ENCODE peak calls at places on chromosomes 11 and 22, in four cellular contexts. S is endothelial cell of umbilical vein, W is WERI-Rb-1, A is dorsolateral prefrontal cortex. O is an unnamed sample.

GRCh38 chr11:114236829-114237228 is 59.4 kb upstream of the NNMT start:
- DNase-seq in S (no peak), W (no peak), A (no peak), O (peak; percentile 6)

GRCh38 chr11:8243458-8243857 is 20.2 kb downstream of the LMO1 start:
- DNase-seq in S (no peak), W (peak; percentile 57), A (no peak), O (no peak)

GRCh38 chr11:17412488-17413180 is 24.2 kb upstream of the KCNJ11 start:
- DNase-seq in S (no peak), W (peak; percentile 61), A (no peak), O (no peak)

GRCh38 chr22:41512421-41513194 is 31.7 kb downstream of the POLR3H start:
- DNase-seq in S (no peak), W (peak; percentile 54), A (no peak), O (peak; percentile 50)

GRCh38 chr11:95415837-95416288 is 184.9 kb upstream of the SESN3 start:
- DNase-seq in S (no peak), W (no peak), A (no peak), O (no peak)

GRCh38 chr11:72848846-72849466 is 34.7 kb downstream of the ATG16L2 start:
- DNase-seq in S (peak; percentile 59), W (peak; percentile 38), A (no peak), O (peak; percentile 44)

GRCh38 chr11:119832536-119832935 is 103.5 kb upstream of the NECTIN1 start:
- DNase-seq in S (no peak), W (peak; percentile 50), A (no peak), O (peak; percentile 27)

GRCh38 chr22:27801616-27802388 is at the start of gene MN1:
- DNase-seq in S (peak; percentile 68), W (no peak), A (no peak), O (peak; percentile 29)

GRCh38 chr11:112221263-112221835 is 4.9 kb upstream of the PTS start:
- DNase-seq in S (peak; percentile 74), W (no peak), A (no peak), O (peak; percentile 62)

GRCh38 chr11:65471410-65471762 is 27.5 kb upstream of the MALAT1 start:
- DNase-seq in S (peak; percentile 83), W (peak; percentile 83), A (peak; percentile 40), O (peak; percentile 52)

GRCh38 chr11:35420371-35420770 is 1.0 kb upstream of the SLC1A2 start:
- DNase-seq in S (no peak), W (peak; percentile 21), A (no peak), O (no peak)
- H3K27me3 ChIP-seq in S (peaks cover 77% of the 10 kb centered on the region), W (no peaks in the 10 kb centered on the region), A (peaks cover 7% of the 10 kb centered on the region), O (peaks cover 46% of the 10 kb centered on the region)

GRCh38 chr22:28977050-28977449 is 84.6 kb downstream of the C22orf31 start:
- DNase-seq in S (no peak), W (no peak), A (no peak), O (no peak)
- H3K4me3 ChIP-seq in S (no peak overlapping the region), W (no peak overlapping the region), A (no peak overlapping the region), O (no peak overlapping the region)

GRCh38 chr22:37636186-37636948 is 3.1 kb upstream of the SH3BP1 start:
- DNase-seq in S (no peak), W (no peak), A (no peak), O (no peak)
- TF ChIP-seq CTCF in S (no peak), W (no peak), A (no peak), O (peak; percentile 6)

DNA sequence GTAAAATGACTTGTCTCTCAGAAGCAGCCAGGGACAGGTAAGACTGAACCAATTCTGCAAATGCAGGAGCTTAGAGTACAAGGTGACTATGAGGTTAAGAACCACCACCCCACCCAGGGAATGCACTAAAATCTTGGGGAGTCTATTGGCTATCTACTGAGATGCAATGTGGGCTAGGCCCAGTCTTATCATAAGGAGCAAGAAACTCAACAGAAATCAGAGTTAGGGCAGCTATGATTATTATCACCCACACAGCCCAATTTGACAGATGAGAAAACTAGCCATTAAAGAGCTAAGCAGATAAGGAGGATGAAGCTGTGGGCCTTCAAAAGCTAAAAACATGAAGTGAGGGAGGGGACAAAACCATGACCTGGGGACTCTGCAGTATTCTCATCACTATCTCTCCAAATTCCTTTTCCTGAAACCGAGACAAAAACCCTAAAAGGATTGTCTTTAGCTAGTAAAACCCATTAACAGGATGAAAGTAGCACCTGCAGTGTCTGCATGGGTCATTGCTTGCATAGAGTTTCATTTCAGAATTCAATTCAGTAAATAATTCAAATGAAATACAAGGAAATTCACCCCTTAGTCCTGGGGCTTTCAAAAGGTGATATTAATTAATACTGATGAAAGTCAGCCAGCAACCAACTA is 68.8 kb upstream of the USP47 start:
- DNase-seq in S (no peak), W (no peak), A (no peak), O (no peak)
- H3K27me3 ChIP-seq in S (peaks cover 11% of the 10 kb centered on the region), W (no peaks in the 10 kb centered on the region), A (no peaks in the 10 kb centered on the region), O (peaks cover 11% of the 10 kb centered on the region)

DNA sequence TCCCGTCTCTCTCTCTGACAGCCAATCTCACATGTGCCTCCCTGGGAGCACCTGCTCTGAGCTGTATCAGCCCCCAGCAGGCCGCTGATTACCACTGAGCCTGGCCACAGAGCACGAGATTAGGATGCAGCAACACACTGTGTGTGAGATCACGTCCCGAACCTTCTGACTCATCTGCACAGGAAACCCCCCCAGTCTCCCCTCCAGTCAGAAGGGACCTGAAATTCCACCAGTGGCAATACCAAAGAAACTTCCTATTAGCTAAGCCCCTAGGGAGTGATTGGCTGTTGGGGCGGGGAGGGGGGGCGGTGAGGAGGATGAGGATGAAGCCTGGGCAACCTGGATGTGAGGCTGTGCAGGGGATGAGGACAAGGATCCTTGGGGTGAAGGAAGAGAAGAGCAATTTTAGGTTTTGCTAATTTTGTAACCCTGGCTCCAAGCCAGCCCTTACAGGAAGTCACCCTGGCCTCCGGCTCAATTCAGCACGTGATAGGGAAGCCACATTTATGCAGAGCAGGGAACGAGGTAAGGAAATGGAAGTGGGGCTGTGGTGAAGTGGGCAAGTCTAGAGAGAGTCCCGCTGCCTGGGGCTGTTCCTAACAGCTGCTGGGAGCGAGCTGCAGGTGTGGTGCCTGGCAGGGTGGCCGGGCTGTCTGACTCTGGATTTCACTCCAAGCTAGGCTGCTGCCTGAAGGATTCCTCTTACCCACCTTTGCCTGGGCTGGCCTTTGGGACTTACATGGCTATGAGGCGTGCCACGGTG is 1.9 kb downstream of the SLC43A3 start:
- DNase-seq in S (peak; percentile 97), W (peak; percentile 48), A (no peak), O (peak; percentile 83)
- H3K4me3 ChIP-seq in S (no peak overlapping the region), W (no peak overlapping the region), A (no peak overlapping the region), O (no peak overlapping the region)

DNA sequence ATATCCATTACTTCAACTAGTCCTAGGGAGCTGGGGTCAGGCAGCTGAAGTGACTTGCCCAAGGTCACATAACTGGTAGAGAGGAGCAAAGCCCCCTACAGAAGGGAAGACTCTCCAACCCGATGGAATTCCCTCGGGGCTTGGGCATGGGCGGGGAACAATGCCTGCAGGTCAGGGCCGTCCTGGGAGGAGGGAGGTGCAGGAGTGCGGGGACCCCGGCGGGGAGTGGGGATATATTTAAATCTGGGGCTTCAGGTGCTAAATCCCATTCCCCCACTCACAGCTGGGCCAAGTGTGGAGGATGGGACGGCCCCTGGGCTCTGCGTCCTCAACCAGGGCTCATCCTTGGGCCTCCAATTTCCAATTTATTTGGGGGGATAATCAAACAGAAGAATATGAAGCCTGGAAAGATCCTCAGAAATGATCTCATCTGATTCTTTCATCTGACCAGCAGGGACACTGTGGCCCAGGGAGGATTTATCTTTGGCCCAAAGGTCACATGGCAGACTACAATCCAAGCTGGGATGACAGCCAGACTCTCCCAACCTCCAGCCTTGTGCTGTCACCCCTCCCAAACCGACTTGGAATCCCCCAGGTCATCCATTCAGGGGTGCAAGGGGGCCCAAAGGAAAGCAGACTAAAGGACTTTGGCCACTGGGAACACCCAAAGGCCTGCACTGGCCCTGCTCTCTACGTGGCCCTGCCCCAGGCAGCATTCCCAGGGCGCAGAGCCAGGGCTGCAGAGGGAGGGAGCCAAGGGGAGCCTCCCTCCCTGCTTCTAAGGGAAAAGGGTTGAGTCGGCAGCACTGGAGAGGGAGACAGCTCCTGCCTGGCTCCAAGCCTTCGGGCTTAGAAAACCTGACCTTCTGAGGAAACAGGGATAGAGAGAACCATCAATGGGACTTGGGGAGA is 8.7 kb upstream of the C1QTNF6 start:
- DNase-seq in S (peak; percentile 74), W (no peak), A (no peak), O (peak; percentile 72)
- TF ChIP-seq CTCF in S (no peak), W (peak; percentile 7), A (peak; percentile 17), O (no peak)